ENCODE peak calls at places on chromosomes 5 and 9, in nine cellular contexts. D is activated CD8-positive, alpha-beta memory T cell treated with anti-CD3 and anti-CD28 coated beads, Interleukin-2, amount 50 U/mL, for 48 hours; Z is GM04503; W is naive thymus-derived CD4-positive, alpha-beta T cell; O is progenitor cell of endocrine pancreas; A is CD4-positive, alpha-beta memory T cell; F is PC-3; M is left lung; I is GM19239. J is an unnamed sample.
A peak's percentile ranks its signal among the peaks of the same experiment; 100 is the strongest.

GRCh38 chr5:131379723-131380122 is 115.9 kb downstream of the CDC42SE2 start:
- DNase-seq in D (no peak), A (peak; percentile 91), F (peak; percentile 61), W (peak; percentile 86), I (no peak), M (no peak), Z (no peak), O (no peak), J (no peak)

GRCh38 chr5:107615173-107615856 is 55.4 kb downstream of the EFNA5 start:
- DNase-seq in I (no peak), O (no peak), F (peak; percentile 36), Z (no peak), W (no peak), A (no peak), M (no peak), D (no peak), J (no peak)

GRCh38 chr9:124343533-124344290 is 71.5 kb downstream of the PSMB7 start:
- DNase-seq in W (no peak), Z (no peak), D (no peak), A (no peak), M (no peak), F (no peak), O (no peak), I (no peak), J (no peak)

GRCh38 chr5:9799601-9800000 is 169.4 kb upstream of the TAS2R1 start:
- DNase-seq in I (no peak), W (no peak), F (no peak), D (no peak), M (no peak), O (no peak), A (no peak), Z (no peak), J (no peak)

GRCh38 chr9:86794356-86795046 is 152.8 kb downstream of the GAS1 start:
- DNase-seq in D (no peak), F (no peak), A (no peak), M (no peak), W (no peak), O (no peak), I (no peak), Z (peak; percentile 66), J (no peak)

GRCh38 chr5:10601246-10602030 is 37.6 kb downstream of the ANKRD33B start:
- DNase-seq in M (peak; percentile 51), I (no peak), Z (peak; percentile 64), W (no peak), O (no peak), A (no peak), D (peak; percentile 43), F (peak; percentile 99), J (peak; percentile 76)

GRCh38 chr5:179700401-179700918 is 1.7 kb downstream of the CANX start:
- DNase-seq in I (no peak), M (no peak), D (no peak), Z (no peak), A (no peak), W (no peak), F (no peak), O (no peak), J (no peak)

GRCh38 chr5:132134384-132134783 is 60.8 kb downstream of the CSF2 start:
- DNase-seq in I (no peak), Z (no peak), F (peak; percentile 59), W (no peak), A (no peak), O (no peak), D (no peak), M (no peak), J (no peak)

GRCh38 chr5:150789943-150790611 is 11.5 kb downstream of the SMIM3 start:
- DNase-seq in A (peak; percentile 84), I (no peak), D (peak; percentile 71), W (peak; percentile 62), Z (peak; percentile 98), F (peak; percentile 90), O (no peak), M (peak; percentile 64), J (no peak)

GRCh38 chr5:137190031-137190430 is 309.1 kb downstream of the SPOCK1 start:
- DNase-seq in O (no peak), I (no peak), W (no peak), Z (peak; percentile 34), F (peak; percentile 31), A (no peak), D (no peak), M (no peak), J (no peak)

GRCh38 chr5:850511-851006 is at the start of gene ZDHHC11:
- DNase-seq in I (no peak), W (no peak), A (no peak), D (peak; percentile 32), O (no peak), M (peak; percentile 73), Z (no peak), F (peak; percentile 89), J (no peak)

GRCh38 chr9:114348906-114349482 is 19.3 kb downstream of the ORM2 start:
- DNase-seq in I (peak; percentile 80), D (peak; percentile 90), M (peak; percentile 92), F (peak; percentile 72), O (no peak), Z (peak; percentile 92), W (peak; percentile 18), A (peak; percentile 82), J (no peak)

GRCh38 chr9:110971234-110971633 is 67.0 kb downstream of the LPAR1 start:
- DNase-seq in Z (no peak), D (no peak), A (no peak), M (no peak), W (no peak), F (no peak), O (no peak), I (no peak), J (no peak)

GRCh38 chr9:14173730-14174129 is 140.2 kb downstream of the NFIB start:
- DNase-seq in F (no peak), A (no peak), I (no peak), O (no peak), Z (no peak), M (no peak), W (no peak), D (no peak), J (no peak)

GRCh38 chr5:146076455-146076854 is 28.9 kb downstream of the PLAC8L1 start:
- DNase-seq in Z (no peak), W (no peak), M (no peak), D (no peak), F (no peak), I (no peak), A (no peak), O (no peak), J (no peak)

GRCh38 chr5:68246802-68247201 is 31.2 kb downstream of the PIK3R1 start:
- DNase-seq in M (no peak), D (no peak), W (peak; percentile 29), O (no peak), I (no peak), F (no peak), Z (no peak), A (no peak), J (no peak)

GRCh38 chr5:53397845-53398244 is 82.6 kb upstream of the FST start:
- DNase-seq in Z (peak; percentile 50), A (no peak), I (no peak), W (no peak), M (peak; percentile 34), O (no peak), D (no peak), F (peak; percentile 88), J (no peak)

GRCh38 chr5:35407697-35408096 is 177.4 kb upstream of the PRLR start:
- DNase-seq in W (no peak), M (no peak), D (no peak), Z (no peak), F (no peak), I (no peak), O (no peak), A (no peak), J (no peak)

GRCh38 chr9:88781500-88782391 is 209.5 kb upstream of the S1PR3 start:
- DNase-seq in F (no peak), I (no peak), M (no peak), O (no peak), D (no peak), W (no peak), Z (no peak), A (no peak), J (no peak)

GRCh38 chr5:173016621-173017046 is 33.1 kb downstream of the ATP6V0E1 start:
- DNase-seq in W (no peak), O (no peak), M (peak; percentile 47), Z (peak; percentile 44), I (no peak), D (peak; percentile 1), F (peak; percentile 77), A (no peak), J (peak; percentile 22)

GRCh38 chr9:105117111-105117682 is 127.3 kb upstream of the SLC44A1 start:
- DNase-seq in W (no peak), M (no peak), Z (no peak), A (no peak), F (no peak), I (no peak), O (no peak), D (no peak), J (peak; percentile 40)

GRCh38 chr5:36878421-36879088 is 2.0 kb downstream of the NIPBL start:
- DNase-seq in I (no peak), D (no peak), M (no peak), A (no peak), F (peak; percentile 56), O (no peak), Z (no peak), W (no peak), J (no peak)

GRCh38 chr5:36180556-36181350 is 28.8 kb downstream of the SKP2 start:
- DNase-seq in M (no peak), F (no peak), O (no peak), Z (no peak), D (no peak), A (no peak), I (no peak), W (no peak), J (no peak)

GRCh38 chr5:32933692-32934091 is 222.6 kb downstream of the NPR3 start:
- DNase-seq in W (no peak), M (no peak), F (peak; percentile 13), A (no peak), D (no peak), O (no peak), Z (no peak), I (no peak), J (no peak)

J was measured in NCI-H2029.